ENCODE peak calls at places on chromosomes 11 and 22, in four cellular contexts. R, H, Y and V are unnamed samples.
A peak's percentile ranks its signal among the peaks of the same experiment; 100 is the strongest.

GRCh38 chr11:66313321-66314185 is 3.3 kb downstream of the CD248 start:
- DNase-seq in R (no peak), H (no peak), Y (no peak), V (peak; percentile 82)

GRCh38 chr11:73322111-73322985 is 14.3 kb downstream of the ARHGEF17 start:
- DNase-seq in R (no peak), H (no peak), Y (no peak), V (no peak)

GRCh38 chr11:14443642-14444041 is 56.0 kb downstream of the COPB1 start:
- DNase-seq in R (no peak), H (no peak), Y (no peak), V (no peak)

GRCh38 chr11:70036971-70037882 is 40.9 kb upstream of the ANO1 start:
- DNase-seq in R (no peak), H (no peak), Y (no peak), V (no peak)

GRCh38 chr11:110830344-110831141 is 118.3 kb upstream of the ARHGAP20 start:
- DNase-seq in R (no peak), H (no peak), Y (no peak), V (peak; percentile 64)

GRCh38 chr22:23272371-23272770 is 92.1 kb downstream of the BCR start:
- DNase-seq in R (no peak), H (no peak), Y (no peak), V (no peak)

GRCh38 chr11:65625628-65626342 is 10.2 kb downstream of the PCNX3 start:
- DNase-seq in R (no peak), H (peak; percentile 46), Y (no peak), V (peak; percentile 75)

GRCh38 chr11:85826096-85826855 is 15.3 kb upstream of the SYTL2 start:
- DNase-seq in R (no peak), H (peak; percentile 35), Y (no peak), V (peak; percentile 50)

GRCh38 chr11:113974741-113975470 is at the start of gene HTR3A:
- DNase-seq in R (no peak), H (peak; percentile 62), Y (peak; percentile 69), V (peak; percentile 80)

GRCh38 chr11:114317738-114318137 is 21.5 kb downstream of the NNMT start:
- DNase-seq in R (no peak), H (peak; percentile 53), Y (peak; percentile 13), V (peak; percentile 92)

GRCh38 chr11:75103380-75104026 is 6.8 kb upstream of the OR2AT4 start:
- DNase-seq in R (peak; percentile 50), H (peak; percentile 41), Y (no peak), V (no peak)

GRCh38 chr11:74696932-74697687 is 34.1 kb downstream of the CHRDL2 start:
- DNase-seq in R (no peak), H (peak; percentile 46), Y (no peak), V (peak; percentile 73)

GRCh38 chr11:83139310-83139709 is 17.6 kb upstream of the PCF11 start:
- DNase-seq in R (no peak), H (no peak), Y (no peak), V (no peak)
- TF ChIP-seq POLR2AphosphoS5 in R (no peak), H (no peak), Y (no peak), V (no peak)

GRCh38 chr22:43424201-43424600 is 12.4 kb downstream of the MPPED1 start:
- DNase-seq in R (no peak), H (no peak), Y (no peak), V (no peak)
- TF ChIP-seq EZH2 in R (no peak), H (no peak), Y (no peak), V (no peak)

DNA sequence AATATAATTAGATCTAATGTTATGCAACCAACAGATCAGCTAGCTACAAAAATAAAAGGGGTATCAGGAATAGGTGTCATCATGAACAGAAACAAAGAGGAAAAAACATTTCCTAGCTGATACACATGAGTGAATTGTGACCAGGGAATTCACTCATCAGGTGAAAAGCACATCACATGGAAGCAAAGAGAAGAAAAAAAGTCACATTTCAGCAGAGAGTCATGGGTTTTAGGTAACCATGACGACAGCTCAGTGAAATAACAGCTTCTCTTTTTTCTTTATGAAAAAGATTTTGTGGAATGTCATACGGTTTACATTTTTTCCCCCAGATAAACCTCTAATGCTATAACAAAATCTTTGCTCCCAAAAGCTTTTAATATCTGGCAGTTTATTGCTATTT is 5.1 kb downstream of the TYR start:
- DNase-seq in R (no peak), H (no peak), Y (no peak), V (no peak)
- TF ChIP-seq POLR2AphosphoS5 in R (no peak), H (no peak), Y (no peak), V (no peak)

DNA sequence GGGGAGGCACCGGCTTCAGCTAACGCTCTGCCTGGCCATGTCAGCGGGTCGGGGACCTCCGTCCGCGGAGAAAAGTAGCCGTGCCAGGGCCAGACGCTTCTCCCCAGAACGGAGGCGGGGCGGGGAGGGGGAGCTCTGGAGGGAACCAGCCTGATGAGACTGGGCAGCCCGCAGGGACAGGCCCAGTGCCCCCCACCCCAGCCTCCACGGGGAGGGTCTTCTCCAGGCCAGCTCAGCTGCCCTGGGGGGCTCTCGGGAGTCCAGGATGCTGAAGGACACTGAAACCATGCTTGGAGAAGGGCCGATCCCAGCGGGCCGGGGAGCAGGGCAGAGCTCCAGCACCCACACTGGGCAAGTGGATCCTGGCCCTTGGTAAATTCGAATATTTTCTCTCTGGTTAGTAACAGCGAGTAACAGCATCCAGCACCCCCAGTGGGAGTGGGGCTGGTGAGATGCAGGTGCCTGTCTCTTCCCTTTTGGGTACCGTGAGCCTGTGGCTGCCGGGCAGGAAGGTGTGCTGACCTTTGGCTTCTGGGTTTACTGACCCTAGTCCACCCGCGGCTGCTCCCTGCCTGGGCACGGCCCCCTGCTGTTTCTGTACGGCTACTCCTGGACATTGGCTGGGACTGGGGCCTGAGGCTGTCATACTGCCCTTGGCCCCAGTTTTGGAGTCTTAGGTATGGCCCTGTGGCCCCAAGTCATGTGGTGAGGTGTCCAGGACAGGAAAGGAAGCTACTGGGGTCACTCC is 35.8 kb downstream of the GRAMD4 start:
- DNase-seq in R (no peak), H (no peak), Y (no peak), V (no peak)
- TF ChIP-seq EZH2 in R (no peak), H (no peak), Y (no peak), V (no peak)

GRCh38 chr22:31230871-31231621 is 18.9 kb downstream of the LIMK2 start:
- DNase-seq in R (no peak), H (peak; percentile 43), Y (no peak), V (peak; percentile 23)
- TF ChIP-seq POLR2AphosphoS5 in R (no peak), H (no peak), Y (no peak), V (no peak)